ENCODE peak calls at places on chromosomes 2 and 18, in five cellular contexts. I is neuronal stem cell, L is H9, H is mesendoderm, B is H1. P is an unnamed sample.

GRCh38 chr18:48195782-48196181 is 213.4 kb downstream of the ZBTB7C start:
- DNase-seq in I (no peak), L (no peak), H (no peak), B (no peak), P (no peak)

GRCh38 chr2:151560289-151560688 is 150.6 kb downstream of the RIF1 start:
- DNase-seq in I (no peak), L (no peak), H (no peak), B (no peak), P (peak)

GRCh38 chr2:173448938-173449471 is 94.3 kb downstream of the CDCA7 start:
- DNase-seq in I (peak), L (peak), H (peak), B (peak), P (peak)

GRCh38 chr18:56568986-56569385 is 69.4 kb downstream of the TXNL1 start:
- DNase-seq in I (no peak), L (no peak), H (no peak), B (no peak), P (no peak)

GRCh38 chr2:239569401-239570090 is 168.7 kb upstream of the HDAC4 start:
- DNase-seq in I (no peak), L (no peak), H (no peak), B (no peak), P (no peak)

GRCh38 chr18:70058916-70059315 is 111.2 kb upstream of the CD226 start:
- DNase-seq in I (no peak), L (no peak), H (no peak), B (no peak), P (no peak)

GRCh38 chr18:32308493-32309120 is 118.8 kb downstream of the MEP1B start:
- DNase-seq in I (no peak), L (no peak), H (peak), B (no peak), P (peak)

GRCh38 chr18:32891797-32892196 is 119.0 kb upstream of the KLHL14 start:
- DNase-seq in I (no peak), L (no peak), H (no peak), B (no peak), P (no peak)

GRCh38 chr2:191478754-191479679 is 198.9 kb upstream of the NABP1 start:
- DNase-seq in I (peak), L (no peak), H (peak), B (no peak), P (peak)

GRCh38 chr18:45413180-45413836 is 202.0 kb upstream of the SLC14A2 start:
- DNase-seq in I (no peak), L (no peak), H (peak), B (no peak), P (no peak)

GRCh38 chr2:15583831-15584230 is 7.8 kb upstream of the DDX1 start:
- DNase-seq in I (no peak), L (no peak), H (no peak), B (no peak), P (no peak)

GRCh38 chr2:176854878-176855277 is 357.7 kb upstream of the HNRNPA3 start:
- DNase-seq in I (no peak), L (no peak), H (no peak), B (no peak), P (no peak)

GRCh38 chr2:228869601-228870264 is 401.4 kb downstream of the PID1 start:
- DNase-seq in I (no peak), L (no peak), H (peak), B (no peak), P (no peak)

GRCh38 chr2:42128731-42129486 is 40.2 kb upstream of the EML4 start:
- DNase-seq in I (no peak), L (no peak), H (no peak), B (no peak), P (peak)

GRCh38 chr2:74253937-74254336 is 55.5 kb downstream of the MTHFD2 start:
- DNase-seq in I (no peak), L (no peak), H (no peak), B (no peak), P (no peak)

GRCh38 chr18:74742573-74742972 is 144.9 kb downstream of the ZNF407 start:
- DNase-seq in I (no peak), L (no peak), H (no peak), B (no peak), P (peak)

GRCh38 chr2:228613133-228613532 is 431.6 kb upstream of the SPHKAP start:
- DNase-seq in I (no peak), L (no peak), H (no peak), B (no peak), P (peak)

GRCh38 chr18:26327062-26327461 is 100.8 kb downstream of the TAF4B start:
- DNase-seq in I (no peak), L (no peak), H (no peak), B (no peak), P (no peak)

GRCh38 chr18:75376004-75376403 is 51.5 kb downstream of the SMIM21 start:
- DNase-seq in I (no peak), L (no peak), H (no peak), B (no peak), P (no peak)

GRCh38 chr2:213086050-213086449 is 65.4 kb downstream of the IKZF2 start:
- DNase-seq in I (no peak), L (no peak), H (peak), B (no peak), P (peak)

GRCh38 chr2:224287533-224287932 is 114.4 kb downstream of the FAM124B start:
- DNase-seq in I (no peak), L (no peak), H (no peak), B (no peak), P (no peak)

GRCh38 chr2:219947575-219947974 is 320.1 kb downstream of the SLC4A3 start:
- DNase-seq in I (no peak), L (no peak), H (no peak), B (no peak), P (peak)

GRCh38 chr2:160657206-160657605 is 163.6 kb upstream of the RBMS1 start:
- DNase-seq in I (no peak), L (no peak), H (peak), B (no peak), P (no peak)

DNA sequence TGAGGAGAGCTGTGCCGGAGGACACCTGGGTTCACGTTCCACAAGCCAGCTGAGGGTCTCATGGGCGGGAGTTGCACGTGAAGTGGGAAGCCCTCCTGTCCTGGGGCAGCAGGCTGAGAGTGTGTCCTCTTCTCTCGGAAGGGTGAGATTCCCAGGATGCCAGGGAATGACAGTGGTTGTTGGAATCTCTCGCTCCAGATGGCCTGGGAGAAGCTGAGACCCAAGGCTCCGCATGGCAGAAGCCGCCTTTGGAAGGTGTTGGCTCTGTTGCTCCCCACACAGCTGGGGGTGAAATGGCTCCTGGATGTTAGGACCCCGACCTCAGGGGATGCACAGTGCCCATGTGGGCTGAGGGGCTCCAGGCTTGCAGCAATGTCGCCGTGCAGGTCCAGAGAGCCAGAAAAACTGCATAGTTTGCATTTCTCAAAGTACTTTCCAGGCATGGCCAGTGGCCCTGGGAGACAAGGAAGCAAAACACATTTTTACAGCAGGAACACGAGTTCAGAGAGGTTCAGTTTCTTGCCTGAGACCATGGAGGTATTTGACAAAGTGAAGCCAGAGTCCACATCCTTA is 153.4 kb downstream of the TMEM18 start:
- DNase-seq in I (no peak), L (no peak), H (peak), B (no peak), P (no peak)
- H2BK120ac ChIP-seq in I (no peak), L (no peak), H (no peak), B (no peak), P (no peak)

DNA sequence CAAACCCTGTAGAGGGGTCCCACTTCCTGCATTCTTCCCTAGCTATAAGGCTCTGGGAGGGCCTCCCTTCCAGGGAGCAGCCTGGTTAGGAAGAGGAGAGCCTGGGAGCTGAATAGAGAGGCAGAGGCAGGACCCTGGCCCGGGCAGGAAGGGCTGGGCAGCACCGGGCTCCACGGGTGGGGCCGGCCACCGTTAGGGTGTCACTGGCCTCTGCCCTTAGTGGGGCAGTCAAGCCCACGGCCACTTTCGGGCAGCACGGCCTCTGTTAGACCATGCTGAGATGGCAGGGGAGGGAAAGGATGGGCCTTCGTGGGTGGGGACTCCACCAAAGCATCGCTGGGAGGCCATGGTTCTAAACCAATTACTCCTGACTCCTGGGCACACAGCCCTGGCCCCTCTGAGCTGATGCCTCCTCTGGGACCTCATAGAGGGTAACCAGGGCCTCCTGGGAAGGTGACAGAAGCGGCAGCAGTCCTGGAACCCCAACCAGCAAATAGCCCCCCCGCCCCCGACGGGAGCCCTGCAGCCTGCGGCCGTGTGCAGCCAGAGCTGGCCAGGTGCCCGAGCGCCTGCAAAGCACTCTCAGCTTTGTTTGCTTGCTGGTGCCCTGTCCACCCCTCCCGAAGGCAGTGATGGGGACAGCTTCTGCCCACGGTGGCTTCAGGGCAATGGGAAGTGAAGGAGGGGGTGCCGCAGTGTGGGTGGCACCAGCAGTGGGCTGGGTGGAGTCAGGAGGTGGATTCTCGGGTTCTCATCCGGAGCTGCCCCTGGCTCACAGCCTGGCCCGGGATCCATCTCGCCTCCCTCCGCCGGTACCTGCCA is 16.3 kb upstream of the HPCAL1 start:
- DNase-seq in I (no peak), L (no peak), H (no peak), B (no peak), P (no peak)
- H2BK120ac ChIP-seq in I (peak), L (no peak), H (no peak), B (no peak), P (peak)

GRCh38 chr18:24031318-24031717 is 16.8 kb downstream of the TTC39C start:
- DNase-seq in I (no peak), L (no peak), H (no peak), B (no peak), P (no peak)
- H2BK120ac ChIP-seq in I (no peak), L (no peak), H (no peak), B (no peak), P (no peak)

DNA sequence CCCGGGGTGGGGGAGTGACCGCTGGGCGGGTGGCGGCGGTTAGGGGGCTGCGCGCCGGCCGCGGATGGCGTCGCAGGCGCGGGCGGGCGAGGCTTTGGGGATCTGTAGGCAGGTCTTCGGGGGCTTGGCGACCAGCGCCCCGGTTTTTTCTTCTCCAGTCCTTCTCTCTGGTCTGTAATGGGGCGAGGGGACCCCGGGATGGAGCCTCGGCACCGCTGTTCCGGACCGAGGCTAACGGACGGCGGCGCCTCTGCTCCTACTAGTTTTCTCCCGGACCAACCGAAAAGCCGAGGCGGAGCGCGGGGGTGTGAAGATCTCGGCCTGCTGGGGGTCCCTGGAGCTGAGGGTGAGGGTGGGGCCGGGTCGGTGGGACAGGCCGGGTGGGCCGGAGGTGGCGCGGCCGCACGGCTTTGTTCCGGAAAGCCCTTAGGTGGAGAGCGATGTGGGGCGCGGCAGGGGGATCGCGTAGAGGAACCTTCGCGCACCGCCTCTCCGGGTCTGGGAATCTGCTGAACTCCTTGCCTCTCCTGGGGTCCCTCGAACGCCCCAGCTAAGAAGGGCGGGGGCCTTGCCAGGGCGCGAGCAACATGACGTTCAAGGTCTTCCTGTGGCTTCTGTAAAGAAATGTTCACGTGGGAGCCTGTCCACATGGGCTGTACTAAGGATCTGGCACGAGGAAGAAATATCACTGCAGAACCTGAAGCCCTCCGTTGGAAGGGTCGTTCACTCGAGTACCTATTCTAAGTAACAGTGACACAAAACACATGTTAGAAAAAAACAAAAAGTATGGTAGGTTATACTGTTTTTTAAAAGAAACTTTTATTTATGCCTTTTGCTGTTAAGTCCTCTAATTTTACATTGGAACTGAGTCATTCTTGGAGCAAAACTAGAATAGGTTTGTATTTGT is 861 bp downstream of the SLC39A10 start:
- DNase-seq in I (peak), L (peak), H (peak), B (peak), P (peak)
- H2BK120ac ChIP-seq in I (no peak), L (no peak), H (peak), B (no peak), P (peak)

GRCh38 chr2:84958135-84959044 is 12.6 kb upstream of the KCMF1 start:
- DNase-seq in I (peak), L (peak), H (peak), B (peak), P (peak)
- H2BK120ac ChIP-seq in I (no peak), L (peak), H (no peak), B (peak), P (peak)

DNA sequence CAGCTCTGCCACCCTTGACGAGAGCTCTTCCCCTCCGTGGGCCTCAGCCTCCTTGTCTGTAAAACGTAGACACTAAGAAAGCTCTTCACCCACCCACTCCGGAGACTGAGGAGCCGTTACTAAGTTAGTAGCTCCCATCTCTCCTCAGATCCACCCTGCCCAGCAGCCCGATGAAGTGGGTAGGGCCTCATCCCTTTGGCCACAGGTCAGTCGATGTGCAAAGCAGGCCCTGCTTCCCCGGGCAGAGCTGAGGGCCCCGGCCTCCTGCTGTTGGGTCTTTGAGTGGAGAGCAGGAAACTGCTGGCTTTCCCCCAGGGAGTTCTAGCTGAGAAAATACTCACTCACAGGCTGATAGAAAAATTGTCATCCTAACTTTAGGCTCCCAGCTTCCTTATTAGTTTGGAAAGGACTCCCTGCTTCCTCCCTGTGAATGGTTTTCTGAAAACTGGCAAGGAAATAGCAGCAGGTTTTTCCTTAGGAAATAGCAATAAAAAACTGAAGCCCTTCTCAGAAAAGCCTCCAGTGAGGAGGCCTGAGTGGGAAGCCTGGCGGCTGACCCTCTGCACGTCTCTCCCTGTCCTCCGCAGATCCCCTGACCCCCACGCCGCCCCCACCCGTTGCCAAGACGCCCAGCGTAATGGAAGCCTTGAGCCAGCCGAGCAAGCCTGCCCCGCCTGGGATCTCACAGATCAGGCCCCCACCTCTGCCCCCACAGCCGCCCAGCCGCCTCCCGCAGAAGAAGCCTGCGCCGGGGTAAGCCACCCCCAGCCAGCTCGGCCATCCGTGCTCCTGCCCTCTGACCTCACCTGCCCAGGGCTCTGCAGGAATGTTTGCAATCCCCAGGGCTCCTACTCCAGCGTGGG is 30.2 kb downstream of the ITGB1BP1 start:
- DNase-seq in I (no peak), L (peak), H (peak), B (no peak), P (no peak)
- H2BK120ac ChIP-seq in I (no peak), L (no peak), H (no peak), B (no peak), P (no peak)

DNA sequence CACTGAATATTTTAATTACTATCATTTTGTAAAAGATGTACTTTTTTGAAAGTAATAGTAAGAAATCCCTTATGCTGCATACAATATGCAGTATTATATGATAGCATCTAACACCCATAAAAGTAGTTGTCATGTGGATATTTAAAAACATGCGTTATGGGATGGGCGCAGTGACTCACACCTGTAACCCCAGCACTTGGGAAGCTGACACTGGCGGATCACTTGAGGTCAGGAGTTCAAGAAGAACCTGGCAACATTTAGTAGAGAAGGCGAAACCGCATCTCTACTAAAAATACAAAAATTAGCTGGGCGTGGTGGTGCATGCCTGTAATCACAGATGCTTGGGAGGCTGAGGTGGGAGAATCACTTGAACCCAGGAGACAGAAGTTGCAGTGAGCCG is 88.9 kb downstream of the FEZ2 start:
- DNase-seq in I (no peak), L (no peak), H (no peak), B (no peak), P (no peak)
- H2BK120ac ChIP-seq in I (no peak), L (no peak), H (no peak), B (no peak), P (no peak)

P was measured in IMR-90.